ENCODE peak calls at places on chromosome 20, in ten cellular contexts. U is progenitor cell of endocrine pancreas; Z is non-pigmented ciliary epithelial cell; K is cardiac muscle cell; N is effector CD4-positive, alpha-beta T cell; E is mesothelial cell of epicardium; B is left cardiac atrium; V is epithelial cell of esophagus; S is activated T-cell treated with anti-CD3 and anti-CD28 coated beads for 4 hours; W is GM23248. C is an unnamed sample.

GRCh38 chr20:44861547-44862006 is 23.9 kb upstream of the YWHAB start:
- DNase-seq in U (no peak), Z (peak), K (peak), N (no peak), E (no peak), B (peak), V (peak), S (no peak), W (peak), C (peak)

GRCh38 chr20:48706710-48707339 is 121.0 kb downstream of the PREX1 start:
- DNase-seq in U (no peak), Z (no peak), K (no peak), N (no peak), E (no peak), B (peak), V (no peak), S (no peak), W (no peak), C (no peak)

GRCh38 chr20:4691753-4692152 is 30.0 kb upstream of the PRND start:
- DNase-seq in U (no peak), Z (no peak), K (no peak), N (no peak), E (no peak), B (no peak), V (no peak), S (no peak), W (no peak), C (no peak)

GRCh38 chr20:973785-974194 is 28.3 kb downstream of the RSPO4 start:
- DNase-seq in U (no peak), Z (no peak), K (peak), N (no peak), E (no peak), B (no peak), V (peak), S (peak), W (peak), C (peak)

GRCh38 chr20:47032969-47033578 is 138.4 kb downstream of the EYA2 start:
- DNase-seq in U (no peak), Z (no peak), K (no peak), N (no peak), E (no peak), B (no peak), V (peak), S (no peak), W (no peak), C (no peak)

GRCh38 chr20:21184810-21185209 is 58.9 kb downstream of the KIZ start:
- DNase-seq in U (no peak), Z (no peak), K (peak), N (no peak), E (no peak), B (no peak), V (peak), S (no peak), W (peak), C (no peak)

GRCh38 chr20:58308290-58308679 is 1.2 kb upstream of the RAB22A start:
- DNase-seq in U (no peak), Z (no peak), K (no peak), N (no peak), E (no peak), B (no peak), V (no peak), S (no peak), W (no peak), C (no peak)

GRCh38 chr20:49186535-49187329 is 1.4 kb downstream of the STAU1 start:
- DNase-seq in U (no peak), Z (peak), K (peak), N (peak), E (no peak), B (peak), V (peak), S (peak), W (peak), C (peak)

GRCh38 chr20:10332656-10333421 is 101.2 kb downstream of the MKKS start:
- DNase-seq in U (no peak), Z (no peak), K (no peak), N (no peak), E (no peak), B (no peak), V (no peak), S (no peak), W (no peak), C (no peak)

GRCh38 chr20:34820805-34821578 is 4.5 kb downstream of the NCOA6 start:
- DNase-seq in U (no peak), Z (no peak), K (no peak), N (no peak), E (no peak), B (no peak), V (no peak), S (no peak), W (no peak), C (no peak)

GRCh38 chr20:7490288-7490687 is 450.0 kb downstream of the HAO1 start:
- DNase-seq in U (no peak), Z (no peak), K (no peak), N (no peak), E (no peak), B (no peak), V (peak), S (no peak), W (no peak), C (no peak)

GRCh38 chr20:44646641-44647274 is 4.7 kb downstream of the ADA start:
- DNase-seq in U (no peak), Z (no peak), K (peak), N (no peak), E (no peak), B (no peak), V (peak), S (no peak), W (peak), C (no peak)

GRCh38 chr20:19259182-19259591 is 46.7 kb downstream of the SLC24A3 start:
- DNase-seq in U (no peak), Z (no peak), K (no peak), N (no peak), E (no peak), B (no peak), V (no peak), S (no peak), W (no peak), C (no peak)

GRCh38 chr20:52601295-52601971 is 370.7 kb upstream of the TSHZ2 start:
- DNase-seq in U (no peak), Z (no peak), K (no peak), N (no peak), E (no peak), B (no peak), V (no peak), S (no peak), W (no peak), C (no peak)

GRCh38 chr20:44215125-44215524 is 4.6 kb upstream of the OSER1 start:
- DNase-seq in U (peak), Z (peak), K (peak), N (peak), E (no peak), B (peak), V (peak), S (peak), W (peak), C (peak)

GRCh38 chr20:25044660-25045342 is 13.1 kb downstream of the ACSS1 start:
- DNase-seq in U (no peak), Z (no peak), K (no peak), N (no peak), E (peak), B (peak), V (no peak), S (no peak), W (no peak), C (no peak)

GRCh38 chr20:40508821-40509220 is 180.2 kb downstream of the MAFB start:
- DNase-seq in U (no peak), Z (no peak), K (no peak), N (no peak), E (no peak), B (no peak), V (no peak), S (no peak), W (peak), C (no peak)

GRCh38 chr20:41467690-41468089 is 101.1 kb upstream of the EMILIN3 start:
- DNase-seq in U (no peak), Z (no peak), K (no peak), N (no peak), E (no peak), B (no peak), V (peak), S (no peak), W (no peak), C (no peak)

GRCh38 chr20:16111132-16111852 is 462.0 kb downstream of the KIF16B start:
- DNase-seq in U (no peak), Z (no peak), K (no peak), N (no peak), E (no peak), B (no peak), V (no peak), S (no peak), W (no peak), C (no peak)

GRCh38 chr20:1951436-1952115 is 42.3 kb downstream of the PDYN start:
- DNase-seq in U (no peak), Z (no peak), K (no peak), N (no peak), E (no peak), B (no peak), V (no peak), S (no peak), W (no peak), C (no peak)

GRCh38 chr20:56032251-56032650 is 26.9 kb upstream of the CBLN4 start:
- DNase-seq in U (no peak), Z (no peak), K (peak), N (no peak), E (no peak), B (no peak), V (peak), S (no peak), W (no peak), C (no peak)

GRCh38 chr20:32448306-32449056 is 90.3 kb downstream of the ASXL1 start:
- DNase-seq in U (no peak), Z (no peak), K (peak), N (no peak), E (no peak), B (no peak), V (no peak), S (no peak), W (peak), C (no peak)

GRCh38 chr20:21981607-21982344 is 276.3 kb downstream of the PAX1 start:
- DNase-seq in U (no peak), Z (no peak), K (no peak), N (no peak), E (no peak), B (peak), V (no peak), S (no peak), W (peak), C (no peak)

GRCh38 chr20:9520096-9520495 is 5.7 kb downstream of the LAMP5 start:
- DNase-seq in U (no peak), Z (no peak), K (no peak), N (no peak), E (no peak), B (no peak), V (no peak), S (no peak), W (no peak), C (no peak)

GRCh38 chr20:60095456-60095855 is 137.2 kb downstream of the CDH26 start:
- DNase-seq in U (no peak), Z (no peak), K (peak), N (no peak), E (no peak), B (no peak), V (no peak), S (no peak), W (no peak), C (no peak)

GRCh38 chr20:16236589-16237241 is 336.5 kb downstream of the KIF16B start:
- DNase-seq in U (no peak), Z (no peak), K (no peak), N (no peak), E (no peak), B (no peak), V (no peak), S (no peak), W (no peak), C (no peak)

GRCh38 chr20:55252525-55252924 is 752.8 kb downstream of the CBLN4 start:
- DNase-seq in U (no peak), Z (no peak), K (no peak), N (no peak), E (no peak), B (no peak), V (no peak), S (no peak), W (no peak), C (no peak)

GRCh38 chr20:63751471-63752271 is 12.1 kb downstream of the SLC2A4RG start:
- DNase-seq in U (no peak), Z (no peak), K (no peak), N (no peak), E (no peak), B (no peak), V (no peak), S (no peak), W (no peak), C (peak)

GRCh38 chr20:36574278-36575065 is 1.1 kb downstream of the TGIF2 start:
- DNase-seq in U (peak), Z (no peak), K (peak), N (peak), E (peak), B (peak), V (peak), S (peak), W (peak), C (peak)

GRCh38 chr20:15546624-15547023 is 1026.6 kb downstream of the KIF16B start:
- DNase-seq in U (no peak), Z (no peak), K (no peak), N (no peak), E (no peak), B (no peak), V (peak), S (no peak), W (no peak), C (no peak)

GRCh38 chr20:33664085-33664761 is 2.1 kb downstream of the C20orf144 start:
- DNase-seq in U (no peak), Z (no peak), K (no peak), N (no peak), E (no peak), B (no peak), V (no peak), S (no peak), W (peak), C (no peak)

GRCh38 chr20:3420211-3420707 is 12.8 kb upstream of the DNAAF9 start:
- DNase-seq in U (no peak), Z (no peak), K (peak), N (no peak), E (no peak), B (peak), V (peak), S (no peak), W (peak), C (no peak)

GRCh38 chr20:4592316-4593148 is 129.2 kb upstream of the PRND start:
- DNase-seq in U (peak), Z (no peak), K (peak), N (peak), E (peak), B (peak), V (peak), S (peak), W (peak), C (peak)

GRCh38 chr20:35111141-35111888 is 18.7 kb upstream of the TRPC4AP start:
- DNase-seq in U (no peak), Z (no peak), K (peak), N (no peak), E (no peak), B (no peak), V (peak), S (no peak), W (peak), C (no peak)

GRCh38 chr20:24479106-24479505 is 9.7 kb downstream of the SYNDIG1 start:
- DNase-seq in U (no peak), Z (no peak), K (no peak), N (no peak), E (no peak), B (no peak), V (no peak), S (no peak), W (no peak), C (no peak)

GRCh38 chr20:53900380-53900999 is 169.9 kb downstream of the BCAS1 start:
- DNase-seq in U (no peak), Z (no peak), K (peak), N (no peak), E (no peak), B (no peak), V (peak), S (no peak), W (peak), C (no peak)

GRCh38 chr20:34473262-34473883 is 42.8 kb upstream of the DYNLRB1 start:
- DNase-seq in U (peak), Z (no peak), K (peak), N (no peak), E (no peak), B (peak), V (peak), S (peak), W (peak), C (peak)

C was measured in iPS-NIHi11.